ENCODE peak calls at places on chromosomes 1 and 21, in six cellular contexts. N is CD8-positive, alpha-beta T cell; I is memory B cell; C is bronchial epithelial cell; R is stimulated activated CD4-positive, alpha-beta T cell treated with anti-CD3 and anti-CD28 coated beads, Interleukin-4, amount 100 ng/mL, for 4 hours; J is Kasumi-1. M is an unnamed sample.

GRCh38 chr1:185704181-185704580 is 30.0 kb upstream of the HMCN1 start:
- DNase-seq in R (no peak), N (no peak), C (no peak), I (no peak), J (no peak), M (no peak)

GRCh38 chr21:45055861-45056260 is 18.5 kb upstream of the ADARB1 start:
- DNase-seq in R (no peak), N (no peak), I (no peak), J (no peak), C (no peak), M (no peak)

GRCh38 chr1:8481650-8482380 is 163.9 kb downstream of the SLC45A1 start:
- DNase-seq in J (no peak), I (no peak), N (no peak), R (no peak), C (no peak), M (no peak)

GRCh38 chr1:29629401-29629800 is 393.1 kb downstream of the PTPRU start:
- DNase-seq in R (no peak), N (peak; percentile 11), I (no peak), C (no peak), J (no peak), M (no peak)

GRCh38 chr1:55067022-55067781 is 27.9 kb downstream of the PCSK9 start:
- DNase-seq in R (no peak), N (no peak), C (no peak), J (no peak), I (no peak), M (no peak)

GRCh38 chr1:193537266-193538003 is 351.0 kb upstream of the B3GALT2 start:
- DNase-seq in C (no peak), N (no peak), J (no peak), R (peak; percentile 44), I (peak; percentile 71), M (peak; percentile 83)

GRCh38 chr1:197600751-197601150 is 174.5 kb downstream of the DENND1B start:
- DNase-seq in N (no peak), J (no peak), C (no peak), R (no peak), I (no peak), M (no peak)

GRCh38 chr1:31904339-31905092 is 33.7 kb downstream of the PTP4A2 start:
- DNase-seq in I (no peak), J (no peak), C (peak; percentile 15), R (no peak), N (no peak), M (no peak)

GRCh38 chr1:163055005-163055404 is 14.2 kb upstream of the RGS4 start:
- DNase-seq in I (no peak), R (no peak), C (no peak), N (no peak), J (no peak), M (no peak)

GRCh38 chr21:25459365-25459764 is 147.9 kb downstream of the MRPL39 start:
- DNase-seq in C (no peak), I (no peak), J (no peak), N (no peak), R (no peak), M (no peak)

GRCh38 chr21:45060675-45061311 is 13.6 kb upstream of the ADARB1 start:
- DNase-seq in I (no peak), J (no peak), R (no peak), N (no peak), C (peak; percentile 17), M (no peak)

GRCh38 chr1:71364236-71364635 is 283.4 kb upstream of the ZRANB2 start:
- DNase-seq in I (no peak), N (no peak), C (no peak), R (no peak), J (no peak), M (no peak)

GRCh38 chr1:180181048-180181447 is 26.4 kb downstream of the QSOX1 start:
- DNase-seq in N (no peak), C (no peak), J (peak; percentile 68), I (no peak), R (no peak), M (no peak)

GRCh38 chr1:244159646-244160045 is 108.6 kb downstream of the ZBTB18 start:
- DNase-seq in J (no peak), C (no peak), I (no peak), R (no peak), N (no peak), M (no peak)

GRCh38 chr21:32916522-32917099 is 109.1 kb upstream of the OLIG2 start:
- DNase-seq in C (no peak), N (no peak), R (no peak), I (no peak), J (peak; percentile 32), M (no peak)

GRCh38 chr1:157878059-157878458 is 36.5 kb upstream of the CD5L start:
- DNase-seq in I (no peak), C (peak; percentile 58), J (peak; percentile 37), R (no peak), N (no peak), M (no peak)

GRCh38 chr1:94670273-94670672 is 128.7 kb upstream of the F3 start:
- DNase-seq in C (no peak), I (no peak), J (no peak), N (no peak), R (no peak), M (no peak)

GRCh38 chr1:117967472-117967871 is 37.9 kb downstream of the WDR3 start:
- DNase-seq in J (peak; percentile 63), I (no peak), N (no peak), R (no peak), C (peak; percentile 60), M (no peak)

GRCh38 chr1:29450591-29450990 is 214.3 kb downstream of the PTPRU start:
- DNase-seq in C (no peak), R (no peak), J (no peak), I (no peak), N (no peak), M (no peak)

GRCh38 chr1:73092383-73092782 is 810.0 kb upstream of the NEGR1 start:
- DNase-seq in I (no peak), N (no peak), R (no peak), J (no peak), C (no peak), M (no peak)

GRCh38 chr1:7813677-7814373 is 29.7 kb downstream of the PER3 start:
- DNase-seq in J (no peak), R (no peak), I (no peak), C (no peak), N (no peak), M (no peak)

GRCh38 chr1:1540817-1541628 is 599 bp upstream of the TMEM240 start:
- DNase-seq in J (no peak), N (no peak), I (no peak), C (no peak), R (no peak), M (no peak)

GRCh38 chr1:16072616-16073484 is 601 bp downstream of the FAM131C start:
- DNase-seq in C (no peak), I (no peak), J (no peak), R (no peak), N (no peak), M (no peak)

GRCh38 chr1:188594542-188595235 is 1765.9 kb downstream of the PLA2G4A start:
- DNase-seq in N (no peak), J (no peak), R (no peak), I (no peak), C (no peak), M (no peak)

GRCh38 chr1:116686175-116686574 is 18.6 kb upstream of the IGSF3 start:
- DNase-seq in N (no peak), R (no peak), C (no peak), J (no peak), I (no peak), M (no peak)

GRCh38 chr1:198933506-198933905 is 294.7 kb downstream of the PTPRC start:
- DNase-seq in J (no peak), R (no peak), I (no peak), N (no peak), C (no peak), M (no peak)

GRCh38 chr1:14929547-14930223 is 223.9 kb upstream of the TMEM51 start:
- DNase-seq in I (no peak), N (no peak), C (peak; percentile 38), R (no peak), J (no peak), M (no peak)

GRCh38 chr21:33481314-33481943 is 1.7 kb upstream of the TMEM50B start:
- DNase-seq in I (no peak), N (peak; percentile 43), R (no peak), C (no peak), J (no peak), M (no peak)

GRCh38 chr1:31861346-31861745 is 45.5 kb upstream of the SPOCD1 start:
- DNase-seq in I (peak; percentile 24), R (no peak), C (no peak), N (no peak), J (no peak), M (no peak)

GRCh38 chr1:47184090-47184735 is 5.6 kb downstream of the PDZK1IP1 start:
- DNase-seq in J (no peak), R (no peak), N (no peak), C (no peak), I (no peak), M (no peak)

GRCh38 chr1:234226819-234227165 is 146.5 kb upstream of the COA6 start:
- DNase-seq in N (no peak), J (no peak), C (no peak), R (no peak), I (no peak), M (no peak)

GRCh38 chr21:31502537-31503143 is 156.9 kb upstream of the SOD1 start:
- DNase-seq in R (no peak), N (no peak), C (peak; percentile 78), J (no peak), I (no peak), M (no peak)

GRCh38 chr1:68293609-68294353 is 61.5 kb upstream of the WLS start:
- DNase-seq in N (no peak), J (peak; percentile 57), C (no peak), R (no peak), I (no peak), M (no peak)

GRCh38 chr1:198220428-198220827 is 63.6 kb downstream of the NEK7 start:
- DNase-seq in N (no peak), I (no peak), J (no peak), R (no peak), C (peak; percentile 91), M (no peak)

M was measured in naive B cell.